ENCODE peak calls at places on chromosomes 6 and 20, in seven cellular contexts. P is mesendoderm, X is H1, H is mesenchymal stem cell, V is IMR-90, W is H9, M is trophoblast cell. D is an unnamed sample.

GRCh38 chr6:124535299-124535698 is 426.9 kb upstream of the RNF217 start:
- DNase-seq in P (no peak), H (peak; percentile 25), V (no peak), M (no peak), X (no peak), W (no peak), D (no peak)

GRCh38 chr6:121497869-121498462 is 62.5 kb downstream of the GJA1 start:
- DNase-seq in H (no peak), W (no peak), V (no peak), X (no peak), P (no peak), M (no peak), D (no peak)

GRCh38 chr6:35052694-35053565 is 88.2 kb downstream of the TCP11 start:
- DNase-seq in V (peak; percentile 56), W (no peak), X (no peak), M (no peak), H (peak; percentile 75), P (no peak), D (peak; percentile 57)

GRCh38 chr6:150070236-150070860 is 1.4 kb upstream of the ULBP3 start:
- DNase-seq in H (no peak), V (no peak), M (no peak), W (no peak), X (no peak), P (no peak), D (no peak)

GRCh38 chr6:63572733-63573139 is 456 bp downstream of the LOC128125822 start:
- DNase-seq in X (no peak), P (no peak), M (no peak), W (no peak), H (no peak), V (no peak), D (no peak)

GRCh38 chr6:150739711-150740349 is 125.7 kb upstream of the MTHFD1L start:
- DNase-seq in H (no peak), W (no peak), M (peak; percentile 76), P (no peak), V (no peak), X (no peak), D (no peak)

GRCh38 chr20:57666106-57666833 is 43.5 kb downstream of the PMEPA1 start:
- DNase-seq in M (no peak), V (no peak), H (no peak), P (no peak), X (no peak), W (no peak), D (no peak)

GRCh38 chr20:45052698-45053440 is 48.1 kb downstream of the KCNS1 start:
- DNase-seq in W (no peak), M (no peak), X (no peak), V (peak; percentile 81), H (peak; percentile 68), P (no peak), D (no peak)

GRCh38 chr20:63004607-63005211 is 2.1 kb downstream of the BHLHE23 start:
- DNase-seq in W (no peak), V (no peak), H (no peak), X (no peak), P (no peak), M (no peak), D (no peak)

GRCh38 chr6:152110878-152111820 is 303.7 kb downstream of the ESR1 start:
- DNase-seq in V (no peak), M (no peak), X (no peak), W (no peak), P (no peak), H (no peak), D (no peak)

GRCh38 chr20:44805991-44806729 is 4.2 kb downstream of the RIMS4 start:
- DNase-seq in H (no peak), V (peak; percentile 25), W (peak; percentile 83), M (no peak), X (no peak), P (peak; percentile 86), D (peak; percentile 69)

GRCh38 chr20:41221614-41222218 is 84.4 kb downstream of the PLCG1 start:
- DNase-seq in P (no peak), M (no peak), H (no peak), W (no peak), X (no peak), V (no peak), D (no peak)

GRCh38 chr6:46684771-46685170 is 2.9 kb upstream of the TDRD6 start:
- DNase-seq in V (peak; percentile 44), X (no peak), H (peak; percentile 44), M (no peak), W (no peak), P (no peak), D (no peak)

GRCh38 chr6:160041608-160042007 is 72.7 kb downstream of the IGF2R start:
- DNase-seq in H (no peak), P (no peak), W (no peak), X (no peak), M (no peak), V (peak; percentile 70), D (no peak)

GRCh38 chr20:62393830-62394229 is 6.9 kb downstream of the RPS21 start:
- DNase-seq in P (no peak), W (no peak), X (no peak), V (no peak), H (no peak), M (no peak), D (no peak)

GRCh38 chr6:144066255-144066654 is 29.1 kb downstream of the SF3B5 start:
- DNase-seq in W (no peak), H (no peak), V (no peak), X (no peak), P (no peak), M (no peak), D (no peak)

DNA sequence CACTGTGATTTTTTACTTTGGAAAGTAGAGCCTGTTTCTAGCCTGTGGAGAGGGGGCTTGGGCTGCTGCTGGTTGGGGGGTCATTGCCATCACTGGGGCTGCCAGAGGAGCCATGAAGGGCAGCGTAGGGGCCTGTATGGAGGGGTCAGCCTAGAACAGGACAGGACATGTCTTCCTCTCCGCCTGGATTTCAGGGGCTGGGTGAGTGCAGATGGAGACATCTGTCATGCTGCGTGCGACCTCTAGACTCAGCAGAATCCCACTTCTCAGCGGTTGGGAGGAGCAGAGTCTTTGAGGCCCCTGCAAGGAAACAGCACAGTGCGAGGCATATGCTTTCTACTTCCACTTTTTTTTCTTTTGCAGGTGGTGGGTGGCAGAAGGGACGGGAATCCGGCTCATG is 68.0 kb downstream of the EZR start:
- DNase-seq in P (no peak), H (no peak), X (no peak), W (no peak), M (no peak), V (no peak), D (no peak)
- H2BK120ac ChIP-seq in P (no peak overlapping the region), H (no peak overlapping the region), X (no peak overlapping the region), W (no peak overlapping the region), M (peak overlapping the region; percentile 77), V (no peak overlapping the region), D (no peak overlapping the region)

DNA sequence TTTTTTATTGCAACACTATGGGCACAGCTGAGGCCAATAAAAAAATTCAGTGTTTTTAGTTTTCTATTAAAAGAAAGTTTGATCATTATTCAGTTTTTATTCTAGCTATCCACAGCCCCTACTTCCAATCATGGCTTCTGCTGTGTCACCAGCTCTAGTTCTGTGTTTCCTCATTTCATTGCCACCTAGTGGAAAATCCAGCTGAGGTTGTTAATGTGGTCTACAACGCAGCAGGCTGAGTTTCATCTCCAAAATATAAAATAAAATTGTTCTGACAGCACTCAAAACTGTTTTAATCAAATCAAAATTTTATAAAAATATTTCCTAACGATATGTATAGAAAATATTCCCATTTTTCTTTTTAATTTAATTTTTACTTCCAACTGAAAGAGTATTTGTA is 13.6 kb downstream of the COL9A1 start:
- DNase-seq in X (no peak), P (peak; percentile 46), V (no peak), W (no peak), M (no peak), H (peak; percentile 6), D (no peak)
- H3K4ac ChIP-seq in X (no peak overlapping the region), P (no peak overlapping the region), V (no peak overlapping the region), W (no peak overlapping the region), M (no peak overlapping the region), H (no peak overlapping the region), D (no peak overlapping the region)

GRCh38 chr6:108937170-108937569 is 88.9 kb downstream of the ARMC2 start:
- DNase-seq in H (no peak), M (no peak), W (no peak), P (peak; percentile 65), V (no peak), X (no peak), D (no peak)
- H2BK120ac ChIP-seq in H (no peak overlapping the region), M (no peak overlapping the region), W (no peak overlapping the region), P (no peak overlapping the region), V (no peak overlapping the region), X (no peak overlapping the region), D (no peak overlapping the region)

GRCh38 chr6:37539706-37540352 is 40.1 kb upstream of the CCDC167 start:
- DNase-seq in P (no peak), H (no peak), X (no peak), M (no peak), V (peak; percentile 44), W (no peak), D (no peak)
- H3K4ac ChIP-seq in P (no peak overlapping the region), H (no peak overlapping the region), X (no peak overlapping the region), M (no peak overlapping the region), V (no peak overlapping the region), W (no peak overlapping the region), D (no peak overlapping the region)

DNA sequence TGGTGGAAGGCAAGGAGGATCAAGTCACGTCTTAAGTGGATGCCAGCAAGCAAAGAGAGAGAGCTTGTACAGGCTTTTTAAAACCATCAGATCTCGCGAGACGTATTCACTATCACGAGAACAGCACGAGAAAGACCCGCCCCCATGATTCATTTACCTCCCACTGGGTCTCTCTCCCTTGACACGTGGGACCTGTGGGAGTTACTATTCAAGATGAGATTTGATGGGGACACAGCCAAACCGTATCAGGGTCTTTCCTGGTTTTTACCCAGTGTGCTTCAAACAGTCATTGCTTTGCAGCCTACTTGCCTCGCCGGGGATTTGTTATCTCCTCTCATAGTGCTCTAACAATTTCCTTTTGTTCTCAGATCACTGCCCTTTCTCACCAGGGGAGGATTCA is 108.2 kb downstream of the UST start:
- DNase-seq in X (no peak), M (no peak), P (peak; percentile 94), W (peak; percentile 54), H (no peak), V (no peak), D (no peak)
- H2BK120ac ChIP-seq in X (no peak overlapping the region), M (no peak overlapping the region), P (no peak overlapping the region), W (no peak overlapping the region), H (no peak overlapping the region), V (no peak overlapping the region), D (no peak overlapping the region)

GRCh38 chr6:7993399-7993798 is 70.8 kb downstream of the BLOC1S5 start:
- DNase-seq in M (no peak), P (no peak), V (no peak), H (no peak), X (no peak), W (no peak), D (no peak)
- H3K4ac ChIP-seq in M (no peak overlapping the region), P (no peak overlapping the region), V (no peak overlapping the region), H (no peak overlapping the region), X (no peak overlapping the region), W (no peak overlapping the region), D (no peak overlapping the region)

DNA sequence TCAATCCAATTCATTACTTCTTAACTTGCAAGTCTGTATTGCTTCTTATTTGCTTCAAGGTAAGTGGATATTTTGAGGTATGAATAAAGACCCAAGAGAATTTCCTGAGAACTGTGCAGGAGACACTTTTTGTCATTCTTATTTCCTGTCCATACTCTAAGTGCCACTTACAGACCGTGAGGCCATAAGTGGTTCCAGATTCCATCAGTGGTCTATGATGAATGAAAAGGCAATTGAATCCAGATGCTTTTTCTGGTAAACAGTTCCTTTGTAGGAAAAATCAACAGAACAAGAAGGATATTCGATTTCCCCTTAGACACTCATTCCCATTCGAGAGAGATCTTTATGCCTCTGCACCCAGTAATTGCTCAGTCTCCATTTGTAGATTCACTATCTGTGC is 58.3 kb upstream of the PDE10A start:
- DNase-seq in X (no peak), M (no peak), H (peak; percentile 14), W (no peak), P (no peak), V (peak; percentile 44), D (no peak)
- H2BK120ac ChIP-seq in X (no peak overlapping the region), M (no peak overlapping the region), H (no peak overlapping the region), W (no peak overlapping the region), P (no peak overlapping the region), V (no peak overlapping the region), D (no peak overlapping the region)

GRCh38 chr6:84511929-84512328 is 252.5 kb downstream of the TBX18 start:
- DNase-seq in X (no peak), V (no peak), P (no peak), M (no peak), W (no peak), H (no peak), D (no peak)
- H3K4ac ChIP-seq in X (no peak overlapping the region), V (no peak overlapping the region), P (no peak overlapping the region), M (no peak overlapping the region), W (no peak overlapping the region), H (no peak overlapping the region), D (no peak overlapping the region)

D was measured in neuronal stem cell.